ENCODE peak calls at places on chromosomes 2 and 18, in nine cellular contexts. Z is astrocyte of the cerebellum, F is Peyer's patch, J is dorsolateral prefrontal cortex, T is Panc1, L is left lung, G is left ventricle myocardium inferior, M is fibroblast of the aortic adventitia, E is thoracic aorta. H is an unnamed sample.

GRCh38 chr2:8355046-8355445 is 326.8 kb upstream of the ID2 start:
- DNase-seq in F (no peak), Z (no peak), E (no peak), G (no peak), M (peak), T (no peak), J (no peak), L (no peak), H (no peak)

GRCh38 chr18:37286801-37287200 is 278.8 kb downstream of the CELF4 start:
- DNase-seq in F (no peak), M (no peak), T (no peak), J (no peak), L (peak), G (no peak), E (no peak), Z (no peak), H (no peak)

GRCh38 chr2:142045641-142046040 is 85.2 kb downstream of the LRP1B start:
- DNase-seq in Z (no peak), L (no peak), J (no peak), G (no peak), T (no peak), M (no peak), F (no peak), E (no peak), H (no peak)

GRCh38 chr2:45031028-45031427 is 21.8 kb upstream of the SIX2 start:
- DNase-seq in F (no peak), Z (no peak), G (no peak), M (peak), T (no peak), L (no peak), J (no peak), E (no peak), H (no peak)

GRCh38 chr2:168182850-168183249 is 64.5 kb downstream of the STK39 start:
- DNase-seq in L (no peak), M (no peak), T (no peak), F (no peak), E (no peak), G (no peak), J (no peak), Z (no peak), H (no peak)

GRCh38 chr18:75041586-75041985 is 167.4 kb downstream of the PTGR3 start:
- DNase-seq in L (no peak), J (no peak), Z (peak), M (peak), E (no peak), T (peak), F (no peak), G (no peak), H (peak)

GRCh38 chr2:64212346-64212745 is 68.1 kb upstream of the PELI1 start:
- DNase-seq in G (no peak), T (no peak), M (peak), J (no peak), Z (peak), F (no peak), E (no peak), L (no peak), H (peak)

GRCh38 chr2:41432459-41432858 is 615.4 kb upstream of the PKDCC start:
- DNase-seq in G (no peak), F (no peak), J (no peak), Z (no peak), E (no peak), T (no peak), L (no peak), M (no peak), H (no peak)

GRCh38 chr18:47036298-47036874 is 965 bp upstream of the ELOA2 start:
- DNase-seq in J (no peak), G (no peak), E (no peak), Z (no peak), T (peak), F (no peak), M (peak), L (no peak), H (peak)

GRCh38 chr2:73961823-73962615 is 22.7 kb upstream of the TET3 start:
- DNase-seq in F (no peak), G (no peak), M (no peak), E (no peak), Z (no peak), J (no peak), L (no peak), T (no peak), H (no peak)

GRCh38 chr2:129849559-129850160 is 129.8 kb upstream of the RAB6C start:
- DNase-seq in T (peak), M (peak), F (no peak), L (no peak), Z (peak), E (no peak), G (no peak), J (no peak), H (peak)

GRCh38 chr18:33578371-33579146 is 540 bp downstream of the ASXL3 start:
- DNase-seq in J (peak), T (no peak), Z (no peak), M (no peak), G (peak), L (peak), F (peak), E (no peak), H (peak)

DNA sequence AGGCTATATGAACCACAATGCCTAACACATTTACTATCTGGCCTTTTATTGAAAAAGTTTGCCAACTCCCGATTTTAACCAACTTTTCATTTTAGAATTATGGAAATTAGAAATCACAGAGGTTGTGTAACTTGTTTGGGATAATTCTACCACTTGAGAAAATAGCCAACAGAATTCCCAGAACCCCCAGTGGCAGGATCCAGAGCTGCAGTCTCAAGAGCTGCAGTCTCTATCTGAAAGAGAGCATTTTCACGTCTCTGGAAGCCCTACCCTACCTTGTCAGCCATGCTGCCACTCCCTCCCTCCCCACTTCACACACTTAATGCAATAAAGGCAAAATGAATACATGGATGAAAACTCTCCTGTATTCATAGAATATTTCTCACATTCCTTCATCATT is 23.4 kb upstream of the TSPYL6 start:
- DNase-seq in G (no peak), Z (no peak), M (no peak), F (no peak), E (no peak), J (no peak), T (no peak), L (no peak), H (no peak)
- H3K4me3 ChIP-seq in G (no peak), Z (no peak), M (no peak), F (no peak), E (no peak), J (no peak), T (no peak), L (no peak), H (no peak)

GRCh38 chr2:156005999-156006712 is 326.4 kb downstream of the NR4A2 start:
- DNase-seq in L (peak), M (peak), E (no peak), G (no peak), Z (no peak), T (no peak), F (no peak), J (no peak), H (no peak)
- TF ChIP-seq CTCF in L (no peak), M (no peak), E (no peak), G (no peak), Z (no peak), T (no peak), F (no peak), J (no peak), H (no peak)

GRCh38 chr2:60885683-60886082 is 4.3 kb downstream of the REL start:
- DNase-seq in G (no peak), E (no peak), L (no peak), Z (no peak), F (no peak), J (no peak), M (no peak), T (no peak), H (no peak)

GRCh38 chr2:60882971-60883753 is 1.8 kb downstream of the REL start:
- DNase-seq in Z (no peak), J (no peak), L (no peak), F (peak), M (peak), G (no peak), T (no peak), E (no peak), H (peak)

GRCh38 chr2:60880988-60881932 is at the start of gene REL:
- DNase-seq in G (peak), J (peak), Z (peak), F (peak), L (peak), M (peak), T (peak), E (peak), H (peak)

GRCh38 chr2:60884795-60885194 is 3.4 kb downstream of the REL start:
- DNase-seq in J (no peak), L (no peak), E (no peak), M (peak), G (no peak), Z (no peak), T (no peak), F (no peak), H (peak)

DNA sequence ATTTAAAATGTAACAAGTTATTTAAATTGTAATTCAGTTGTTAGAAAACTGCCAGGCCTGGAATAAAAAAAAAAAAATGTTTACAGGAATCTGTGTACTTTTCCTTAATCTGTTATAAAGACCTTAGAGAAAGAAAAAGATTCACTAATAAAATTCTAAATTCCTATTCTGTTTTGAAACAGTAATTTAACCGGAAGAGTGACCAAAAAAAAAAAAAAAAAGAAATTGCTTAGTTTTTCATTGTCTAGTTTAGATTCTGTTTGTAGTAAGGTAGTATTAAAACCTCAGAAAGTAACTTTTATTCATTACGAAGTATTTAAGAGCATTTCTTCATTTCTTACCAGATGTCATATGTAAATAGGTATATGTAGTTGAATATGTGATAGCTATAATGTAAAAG is 2.5 kb downstream of the REL start:
- DNase-seq in F (no peak), Z (no peak), E (no peak), M (peak), T (no peak), G (no peak), J (no peak), L (no peak), H (no peak)
- H3K4me3 ChIP-seq in F (peak), Z (no peak), E (peak), M (no peak), T (peak), G (peak), J (peak), L (peak), H (peak)

DNA sequence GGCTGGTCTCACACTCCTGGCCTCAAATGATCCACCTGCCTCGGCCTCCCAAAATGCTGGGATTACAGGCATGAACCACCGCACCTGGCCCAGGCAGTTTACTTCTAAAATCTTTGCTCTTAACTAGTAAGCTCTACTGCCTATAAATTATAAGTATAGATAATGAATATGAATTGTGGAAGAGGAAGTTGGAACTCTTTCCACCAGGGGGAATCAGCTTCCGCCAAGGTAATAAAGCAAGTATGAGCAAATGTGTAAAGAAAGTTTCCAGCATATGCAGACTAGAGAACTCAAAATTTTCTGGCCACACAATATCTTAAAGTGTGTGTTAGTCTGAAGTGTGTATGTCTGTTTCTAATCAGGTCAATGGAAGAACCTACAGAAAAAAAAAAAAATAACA is 68.0 kb downstream of the RMDN2 start:
- DNase-seq in F (no peak), L (no peak), T (no peak), Z (no peak), J (no peak), E (no peak), G (no peak), M (peak), H (peak)
- TF ChIP-seq CTCF in F (no peak), L (no peak), T (peak), Z (peak), J (no peak), E (no peak), G (peak), M (no peak), H (peak)

DNA sequence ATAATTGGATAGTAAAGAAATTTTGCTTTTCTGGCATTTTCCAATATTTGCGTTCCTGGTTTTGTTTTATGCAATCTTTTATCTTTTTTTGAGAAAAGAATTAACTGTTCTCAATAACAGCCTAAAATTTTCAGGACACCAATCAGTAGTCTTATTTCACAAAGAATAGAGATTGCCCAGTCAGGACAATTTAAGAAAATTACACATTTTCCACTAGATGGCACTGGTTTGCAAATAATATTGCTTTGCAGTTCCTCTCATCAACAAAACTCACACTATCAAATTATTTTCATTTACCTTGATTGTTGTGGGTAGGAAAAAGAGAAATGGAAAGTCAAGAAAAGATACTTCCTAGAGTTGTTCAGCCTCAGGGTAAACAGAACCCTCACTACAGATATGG is 2.4 kb upstream of the RBM45 start:
- DNase-seq in J (no peak), T (no peak), Z (peak), E (no peak), G (no peak), M (peak), L (no peak), F (no peak), H (peak)
- H3K4me3 ChIP-seq in J (no peak), T (no peak), Z (no peak), E (no peak), G (no peak), M (no peak), L (no peak), F (no peak), H (no peak)

GRCh38 chr2:28155627-28156026 is 237.0 kb upstream of the FOSL2 start:
- DNase-seq in M (peak), E (no peak), G (no peak), Z (no peak), F (peak), J (no peak), T (no peak), L (no peak), H (no peak)
- TF ChIP-seq CTCF in M (peak), E (peak), G (peak), Z (peak), F (no peak), J (peak), T (peak), L (peak), H (peak)

GRCh38 chr2:101325425-101325824 is 16.9 kb upstream of the RNF149 start:
- DNase-seq in M (no peak), L (no peak), F (no peak), G (no peak), E (no peak), J (no peak), T (no peak), Z (no peak), H (no peak)

GRCh38 chr2:101328474-101329007 is 20.0 kb upstream of the RNF149 start:
- DNase-seq in J (no peak), E (no peak), T (no peak), F (peak), L (no peak), G (no peak), M (no peak), Z (no peak), H (peak)

GRCh38 chr2:101329026-101329425 is 20.5 kb upstream of the RNF149 start:
- DNase-seq in L (no peak), Z (no peak), G (no peak), J (no peak), T (no peak), F (no peak), M (no peak), E (no peak), H (no peak)

GRCh38 chr2:101330253-101330921 is 21.9 kb upstream of the RNF149 start:
- DNase-seq in F (peak), E (no peak), J (peak), G (peak), L (peak), T (no peak), M (no peak), Z (no peak), H (no peak)

GRCh38 chr2:101327863-101328394 is 19.4 kb upstream of the RNF149 start:
- DNase-seq in L (no peak), G (no peak), T (no peak), J (no peak), F (no peak), M (no peak), E (no peak), Z (no peak), H (no peak)
- H3K4me3 ChIP-seq in L (no peak), G (no peak), T (no peak), J (no peak), F (no peak), M (no peak), E (no peak), Z (no peak), H (no peak)